ENCODE peak calls at places on chromosomes 1 and 21, in five cellular contexts. K, Z, E, Y and L are unnamed samples.
A peak's percentile ranks its signal among the peaks of the same experiment; 100 is the strongest.

GRCh38 chr1:7267493-7267892 is 482.2 kb downstream of the CAMTA1 start:
- DNase-seq in K (no peak), E (no peak), Z (no peak), Y (no peak), L (no peak)

GRCh38 chr1:165235777-165236285 is 120.7 kb downstream of the LMX1A start:
- DNase-seq in Y (no peak), E (no peak), Z (no peak), K (no peak), L (no peak)

GRCh38 chr1:117710710-117711109 is 104.9 kb downstream of the TENT5C start:
- DNase-seq in K (no peak), Y (no peak), Z (no peak), E (no peak), L (peak; percentile 14)

GRCh38 chr1:160862151-160863061 is at the start of gene CD244:
- DNase-seq in K (peak; percentile 54), Y (peak; percentile 38), E (peak; percentile 46), Z (no peak), L (peak; percentile 88)

GRCh38 chr1:64923294-64923718 is 43.0 kb downstream of the JAK1 start:
- DNase-seq in Y (no peak), Z (no peak), E (no peak), K (no peak), L (no peak)

GRCh38 chr1:108512239-108513071 is 47.4 kb upstream of the EEIG2 start:
- DNase-seq in K (peak; percentile 68), Y (no peak), E (no peak), Z (peak; percentile 56), L (peak; percentile 43)

GRCh38 chr1:28449904-28450303 is 55.9 kb upstream of the RCC1 start:
- DNase-seq in Y (no peak), E (no peak), K (peak; percentile 64), Z (peak; percentile 85), L (peak; percentile 62)

GRCh38 chr1:167148388-167148787 is 54.5 kb downstream of the STYXL2 start:
- DNase-seq in E (no peak), Z (no peak), K (no peak), Y (no peak), L (no peak)

GRCh38 chr21:24823247-24823646 is 784.0 kb downstream of the MRPL39 start:
- DNase-seq in K (no peak), E (no peak), Z (no peak), Y (no peak), L (no peak)

GRCh38 chr21:45027241-45028196 is 46.9 kb upstream of the ADARB1 start:
- DNase-seq in E (no peak), Z (no peak), K (no peak), Y (no peak), L (no peak)

GRCh38 chr1:178531897-178532296 is 19.0 kb downstream of the TEX35 start:
- DNase-seq in E (no peak), Z (no peak), K (no peak), Y (no peak), L (no peak)

GRCh38 chr21:36079010-36079649 is 9.3 kb downstream of the CBR1 start:
- DNase-seq in E (peak; percentile 61), Z (peak; percentile 53), Y (peak; percentile 53), K (no peak), L (peak; percentile 46)

DNA sequence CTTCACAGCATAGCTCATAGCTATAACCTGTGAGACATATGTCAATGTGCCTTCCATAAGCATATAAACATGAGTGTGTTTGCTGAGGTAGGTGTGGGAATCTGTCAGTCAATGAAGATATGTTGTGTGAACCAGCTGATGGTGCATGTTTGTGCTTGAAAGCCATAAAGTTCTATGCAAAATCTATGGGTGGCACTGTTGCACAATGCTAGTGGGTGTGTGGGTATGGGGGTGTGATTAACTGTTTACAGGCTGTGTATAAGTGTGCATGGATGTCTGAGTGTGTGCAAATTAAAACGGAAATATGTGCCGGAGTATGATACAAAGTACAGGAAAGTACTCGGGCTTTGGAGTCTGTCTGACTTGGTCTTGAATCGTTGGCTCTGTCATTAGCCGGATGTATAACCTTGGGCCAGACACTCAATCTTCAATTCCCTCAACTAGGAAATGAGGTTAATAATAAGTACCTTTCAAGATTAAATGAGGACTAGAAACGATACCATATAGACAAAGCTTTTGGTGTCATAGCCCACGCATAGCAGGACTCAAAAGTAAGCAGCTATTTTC is 926 bp upstream of the ATP2B4 start:
- DNase-seq in Y (no peak), E (peak; percentile 72), Z (peak; percentile 74), K (peak; percentile 64), L (peak; percentile 62)
- TF ChIP-seq CTCF in Y (no peak), E (no peak), Z (peak; percentile 69), K (no peak), L (peak; percentile 38)

DNA sequence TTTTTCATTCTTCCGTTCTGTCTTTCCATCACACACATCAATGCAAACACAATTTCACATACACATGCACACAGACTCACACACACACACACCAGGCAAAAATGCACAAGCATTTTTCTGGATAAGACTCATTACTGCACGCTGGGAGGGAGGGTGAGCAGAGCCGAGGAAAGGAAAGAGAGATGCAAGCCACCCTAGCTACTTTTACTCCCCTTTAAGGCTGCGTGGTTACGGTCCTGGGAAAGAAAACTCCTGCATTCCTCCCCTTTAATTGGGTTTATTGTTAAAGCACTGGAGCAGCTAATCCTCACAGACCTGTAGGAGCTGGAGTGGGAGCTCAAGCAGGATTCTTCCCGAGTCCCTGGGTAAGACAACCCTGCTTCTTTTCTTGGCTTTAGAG is at the start of gene CAMK1G:
- DNase-seq in E (no peak), Z (no peak), K (peak; percentile 56), Y (no peak), L (no peak)
- H3K4me3 ChIP-seq in E (no peak within 1 kb of the TSS), Z (no peak within 1 kb of the TSS), K (no peak within 1 kb of the TSS), Y (no peak within 1 kb of the TSS), L (no peak within 1 kb of the TSS)

DNA sequence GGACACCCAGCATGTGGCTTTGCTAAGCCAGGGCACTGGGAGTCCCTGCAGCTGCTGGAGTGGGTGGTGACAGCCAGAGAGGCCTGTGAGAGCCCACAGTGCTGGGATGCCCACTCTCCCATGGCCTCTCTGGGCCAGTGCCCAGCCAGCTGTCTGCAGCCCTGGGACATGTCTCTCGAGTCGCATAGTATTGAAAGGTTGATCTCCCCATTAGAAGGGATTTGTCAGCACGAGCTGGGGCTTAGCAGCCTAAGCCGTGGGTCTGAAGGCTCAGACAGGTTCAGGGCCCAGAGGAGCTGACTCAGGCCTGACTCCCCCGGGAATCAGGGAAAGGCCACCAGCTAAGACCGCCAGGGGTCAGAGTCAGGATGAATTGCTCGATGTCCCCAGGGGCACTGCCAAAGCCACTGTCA is 53.5 kb downstream of the FOXD2 start:
- DNase-seq in E (no peak), Y (no peak), Z (no peak), K (no peak), L (no peak)
- TF ChIP-seq CTCF in E (no peak), Y (no peak), Z (no peak), K (no peak), L (no peak)

GRCh38 chr21:22981819-22982218 is 1983.6 kb downstream of the NCAM2 start:
- DNase-seq in Z (no peak), K (no peak), E (no peak), Y (no peak), L (no peak)
- H3K4me3 ChIP-seq in Z (no peak overlapping the region), K (no peak overlapping the region), E (no peak overlapping the region), Y (no peak overlapping the region), L (no peak overlapping the region)

DNA sequence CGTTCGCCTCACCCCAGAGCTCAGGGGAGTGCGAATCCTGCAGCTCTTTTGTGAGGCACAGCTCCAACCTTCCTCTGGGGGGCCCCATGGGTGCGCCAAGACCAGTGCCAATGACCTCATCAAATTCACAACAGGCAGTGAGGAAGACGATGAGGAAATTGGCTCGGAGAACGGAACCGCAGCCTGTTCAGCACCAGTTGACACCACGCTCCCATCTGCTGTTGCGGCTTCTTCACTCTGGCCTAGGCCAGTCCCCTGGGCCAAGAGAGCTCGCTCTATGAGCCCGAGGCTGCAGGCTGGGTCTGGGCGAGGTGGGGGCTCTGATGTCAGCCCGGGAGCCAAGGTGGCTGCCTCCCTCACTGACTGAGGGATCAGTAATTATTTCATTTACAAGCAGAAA is 2.2 kb downstream of the PLEKHA6 start:
- DNase-seq in E (no peak), Z (peak; percentile 45), Y (peak; percentile 36), K (peak; percentile 48), L (no peak)
- TF ChIP-seq CTCF in E (no peak), Z (peak; percentile 47), Y (no peak), K (no peak), L (no peak)